ENCODE peak calls at places on chromosomes 16 and 17, in nine cellular contexts. One of them, this sample, is unnamed. For H3K4me1, the result is how much of the 10 kb centered on the place peaks cover.

GRCh38 chr16:187330-187729 is 7.1 kb downstream of the HBQ1 start:
- DNase-seq in GM23248: no peak
- DNase-seq in hepatocyte: no peak
- DNase-seq in K562: no peak
- DNase-seq in neural progenitor cell: no peak
- DNase-seq in MM.1S: no peak
- DNase-seq in endothelial cell of umbilical vein: no peak
- DNase-seq in astrocyte: no peak
- DNase-seq in fibroblast of lung: no peak
- DNase-seq in this sample: no peak

GRCh38 chr17:75601057-75601987 is 13.7 kb downstream of the MYO15B start:
- DNase-seq in endothelial cell of umbilical vein: peak
- DNase-seq in fibroblast of lung: peak
- DNase-seq in astrocyte: no peak
- DNase-seq in hepatocyte: peak
- DNase-seq in GM23248: peak
- DNase-seq in neural progenitor cell: peak
- DNase-seq in MM.1S: peak
- DNase-seq in K562: peak
- DNase-seq in this sample: peak

GRCh38 chr16:84699147-84699711 is 571 bp upstream of the USP10 start:
- DNase-seq in neural progenitor cell: no peak
- DNase-seq in astrocyte: no peak
- DNase-seq in GM23248: peak
- DNase-seq in K562: no peak
- DNase-seq in MM.1S: no peak
- DNase-seq in fibroblast of lung: no peak
- DNase-seq in hepatocyte: no peak
- DNase-seq in endothelial cell of umbilical vein: peak
- DNase-seq in this sample: peak

GRCh38 chr16:1760911-1761310 is 10.4 kb downstream of the NME3 start:
- DNase-seq in endothelial cell of umbilical vein: no peak
- DNase-seq in astrocyte: no peak
- DNase-seq in fibroblast of lung: no peak
- DNase-seq in neural progenitor cell: no peak
- DNase-seq in hepatocyte: no peak
- DNase-seq in GM23248: no peak
- DNase-seq in MM.1S: no peak
- DNase-seq in K562: no peak
- DNase-seq in this sample: no peak

GRCh38 chr16:84514874-84515835 is 10.7 kb upstream of the MEAK7 start:
- DNase-seq in MM.1S: peak
- DNase-seq in fibroblast of lung: no peak
- DNase-seq in K562: no peak
- DNase-seq in hepatocyte: peak
- DNase-seq in astrocyte: no peak
- DNase-seq in endothelial cell of umbilical vein: no peak
- DNase-seq in neural progenitor cell: peak
- DNase-seq in GM23248: no peak
- DNase-seq in this sample: no peak

GRCh38 chr16:65178151-65178550 is 56.3 kb upstream of the CDH11 start:
- DNase-seq in K562: no peak
- DNase-seq in astrocyte: peak
- DNase-seq in neural progenitor cell: no peak
- DNase-seq in fibroblast of lung: peak
- DNase-seq in GM23248: peak
- DNase-seq in endothelial cell of umbilical vein: no peak
- DNase-seq in hepatocyte: no peak
- DNase-seq in MM.1S: no peak
- DNase-seq in this sample: peak

GRCh38 chr17:5126719-5127488 is 11.1 kb downstream of the USP6 start:
- DNase-seq in MM.1S: no peak
- DNase-seq in endothelial cell of umbilical vein: no peak
- DNase-seq in astrocyte: no peak
- DNase-seq in neural progenitor cell: no peak
- DNase-seq in GM23248: no peak
- DNase-seq in K562: no peak
- DNase-seq in hepatocyte: no peak
- DNase-seq in fibroblast of lung: no peak
- DNase-seq in this sample: no peak

GRCh38 chr17:33284022-33284421 is 9.1 kb downstream of the ASIC2 start:
- DNase-seq in endothelial cell of umbilical vein: peak
- DNase-seq in fibroblast of lung: peak
- DNase-seq in MM.1S: no peak
- DNase-seq in GM23248: peak
- DNase-seq in neural progenitor cell: no peak
- DNase-seq in K562: no peak
- DNase-seq in astrocyte: peak
- DNase-seq in hepatocyte: peak
- DNase-seq in this sample: peak

GRCh38 chr16:23433261-23433920 is 19.6 kb downstream of the COG7 start:
- DNase-seq in neural progenitor cell: no peak
- DNase-seq in K562: no peak
- DNase-seq in astrocyte: no peak
- DNase-seq in fibroblast of lung: no peak
- DNase-seq in GM23248: no peak
- DNase-seq in hepatocyte: no peak
- DNase-seq in MM.1S: no peak
- DNase-seq in endothelial cell of umbilical vein: no peak
- DNase-seq in this sample: no peak

GRCh38 chr17:28657756-28658155 is 4.0 kb downstream of the SDF2 start:
- DNase-seq in neural progenitor cell: no peak
- DNase-seq in endothelial cell of umbilical vein: no peak
- DNase-seq in hepatocyte: no peak
- DNase-seq in MM.1S: no peak
- DNase-seq in K562: no peak
- DNase-seq in GM23248: peak
- DNase-seq in astrocyte: no peak
- DNase-seq in fibroblast of lung: peak
- DNase-seq in this sample: peak

GRCh38 chr16:2237552-2238395 is 1.5 kb downstream of the DNASE1L2 start:
- DNase-seq in GM23248: no peak
- DNase-seq in hepatocyte: no peak
- DNase-seq in astrocyte: no peak
- DNase-seq in K562: no peak
- DNase-seq in MM.1S: no peak
- DNase-seq in neural progenitor cell: peak
- DNase-seq in fibroblast of lung: no peak
- DNase-seq in endothelial cell of umbilical vein: no peak
- DNase-seq in this sample: no peak

GRCh38 chr17:62062936-62063335 is 2.1 kb downstream of the MED13 start:
- DNase-seq in neural progenitor cell: no peak
- DNase-seq in fibroblast of lung: no peak
- DNase-seq in K562: no peak
- DNase-seq in MM.1S: no peak
- DNase-seq in GM23248: no peak
- DNase-seq in hepatocyte: no peak
- DNase-seq in endothelial cell of umbilical vein: peak
- DNase-seq in astrocyte: no peak
- DNase-seq in this sample: no peak

GRCh38 chr16:81624718-81625543 is 154.2 kb upstream of the PLCG2 start:
- DNase-seq in fibroblast of lung: no peak
- DNase-seq in K562: peak
- DNase-seq in MM.1S: no peak
- DNase-seq in astrocyte: no peak
- DNase-seq in hepatocyte: no peak
- DNase-seq in neural progenitor cell: no peak
- DNase-seq in endothelial cell of umbilical vein: peak
- DNase-seq in GM23248: peak
- DNase-seq in this sample: no peak

GRCh38 chr17:80621335-80622169 is 76.9 kb downstream of the RPTOR start:
- DNase-seq in GM23248: no peak
- DNase-seq in endothelial cell of umbilical vein: no peak
- DNase-seq in MM.1S: no peak
- DNase-seq in hepatocyte: no peak
- DNase-seq in astrocyte: no peak
- DNase-seq in fibroblast of lung: no peak
- DNase-seq in neural progenitor cell: peak
- DNase-seq in K562: no peak
- DNase-seq in this sample: no peak

DNA sequence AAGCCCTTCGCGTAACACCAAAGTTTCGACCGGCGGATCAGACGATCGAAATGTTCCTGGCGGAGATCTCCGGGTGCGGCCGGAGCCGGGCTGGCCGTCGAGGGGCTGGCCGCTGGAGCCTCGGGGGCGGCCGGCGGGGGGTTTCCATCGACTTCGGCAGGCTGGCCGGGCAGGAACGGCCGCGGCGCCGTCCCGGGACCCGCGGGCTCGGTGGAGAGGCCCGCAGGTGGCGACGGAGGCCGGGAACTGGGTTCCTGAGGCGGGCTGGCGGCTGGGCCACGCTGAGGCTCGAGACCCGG is 1.1 kb downstream of the EPOP start:
- DNase-seq in astrocyte: no peak
- DNase-seq in endothelial cell of umbilical vein: no peak
- DNase-seq in GM23248: peak
- DNase-seq in hepatocyte: peak
- DNase-seq in MM.1S: peak
- DNase-seq in K562: no peak
- DNase-seq in fibroblast of lung: no peak
- DNase-seq in neural progenitor cell: peak
- DNase-seq in this sample: no peak
- TF ChIP-seq EZH2 in astrocyte: no peak
- TF ChIP-seq EZH2 in endothelial cell of umbilical vein: no peak
- TF ChIP-seq EZH2 in GM23248: no peak
- TF ChIP-seq EZH2 in hepatocyte: peak
- TF ChIP-seq EZH2 in MM.1S: no peak
- TF ChIP-seq EZH2 in K562: no peak
- TF ChIP-seq EZH2 in fibroblast of lung: no peak
- TF ChIP-seq EZH2 in neural progenitor cell: no peak
- TF ChIP-seq EZH2 in this sample: no peak

GRCh38 chr16:71339481-71340171 is 18.9 kb upstream of the CALB2 start:
- DNase-seq in fibroblast of lung: no peak
- DNase-seq in neural progenitor cell: no peak
- DNase-seq in astrocyte: no peak
- DNase-seq in endothelial cell of umbilical vein: no peak
- DNase-seq in hepatocyte: no peak
- DNase-seq in K562: no peak
- DNase-seq in MM.1S: no peak
- DNase-seq in GM23248: no peak
- DNase-seq in this sample: no peak

GRCh38 chr16:71344315-71344905 is 14.1 kb upstream of the CALB2 start:
- DNase-seq in MM.1S: no peak
- DNase-seq in GM23248: no peak
- DNase-seq in hepatocyte: no peak
- DNase-seq in astrocyte: no peak
- DNase-seq in neural progenitor cell: no peak
- DNase-seq in fibroblast of lung: no peak
- DNase-seq in K562: no peak
- DNase-seq in endothelial cell of umbilical vein: no peak
- DNase-seq in this sample: no peak

GRCh38 chr16:71343078-71343477 is 15.4 kb upstream of the CALB2 start:
- DNase-seq in fibroblast of lung: no peak
- DNase-seq in GM23248: no peak
- DNase-seq in endothelial cell of umbilical vein: no peak
- DNase-seq in hepatocyte: no peak
- DNase-seq in MM.1S: no peak
- DNase-seq in neural progenitor cell: no peak
- DNase-seq in astrocyte: no peak
- DNase-seq in K562: no peak
- DNase-seq in this sample: no peak

GRCh38 chr16:71340406-71340805 is 18.1 kb upstream of the CALB2 start:
- DNase-seq in MM.1S: no peak
- DNase-seq in fibroblast of lung: no peak
- DNase-seq in astrocyte: no peak
- DNase-seq in hepatocyte: no peak
- DNase-seq in GM23248: no peak
- DNase-seq in endothelial cell of umbilical vein: no peak
- DNase-seq in K562: no peak
- DNase-seq in neural progenitor cell: no peak
- DNase-seq in this sample: no peak

GRCh38 chr16:71341881-71342280 is 16.6 kb upstream of the CALB2 start:
- DNase-seq in astrocyte: no peak
- DNase-seq in hepatocyte: no peak
- DNase-seq in endothelial cell of umbilical vein: no peak
- DNase-seq in MM.1S: no peak
- DNase-seq in GM23248: no peak
- DNase-seq in K562: no peak
- DNase-seq in neural progenitor cell: no peak
- DNase-seq in fibroblast of lung: no peak
- DNase-seq in this sample: no peak
- H3K4me3 ChIP-seq in astrocyte: no peak
- H3K4me3 ChIP-seq in hepatocyte: no peak
- H3K4me3 ChIP-seq in endothelial cell of umbilical vein: no peak
- H3K4me3 ChIP-seq in MM.1S: no peak
- H3K4me3 ChIP-seq in GM23248: no peak
- H3K4me3 ChIP-seq in K562: no peak
- H3K4me3 ChIP-seq in neural progenitor cell: no peak
- H3K4me3 ChIP-seq in fibroblast of lung: no peak
- H3K4me3 ChIP-seq in this sample: no peak

DNA sequence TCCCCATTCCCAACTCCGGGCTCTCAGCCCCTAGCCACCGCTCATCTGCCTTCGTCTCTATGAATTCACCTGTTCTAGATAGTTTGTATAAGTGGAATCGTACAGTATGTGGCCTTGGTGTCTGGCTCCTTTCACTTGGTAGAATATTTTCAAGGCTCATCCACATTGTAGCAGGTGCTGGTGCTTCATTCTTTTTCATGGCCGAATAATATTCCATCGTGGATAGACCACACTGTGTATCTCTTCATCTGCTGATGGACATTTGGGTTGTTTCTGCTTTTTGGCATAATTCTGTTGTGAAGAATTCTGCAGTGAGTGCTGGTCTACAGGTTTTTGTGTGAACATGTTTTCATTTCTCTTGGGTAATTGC is 324.2 kb downstream of the SEC14L1 start:
- DNase-seq in neural progenitor cell: no peak
- DNase-seq in endothelial cell of umbilical vein: no peak
- DNase-seq in astrocyte: no peak
- DNase-seq in GM23248: no peak
- DNase-seq in MM.1S: no peak
- DNase-seq in K562: no peak
- DNase-seq in hepatocyte: no peak
- DNase-seq in fibroblast of lung: no peak
- DNase-seq in this sample: no peak
- H3K4me1 ChIP-seq in neural progenitor cell: half or more
- H3K4me1 ChIP-seq in endothelial cell of umbilical vein: under half
- H3K4me1 ChIP-seq in astrocyte: under half
- H3K4me1 ChIP-seq in GM23248: under half
- H3K4me1 ChIP-seq in MM.1S: under half
- H3K4me1 ChIP-seq in K562: under half
- H3K4me1 ChIP-seq in hepatocyte: half or more
- H3K4me1 ChIP-seq in fibroblast of lung: under half
- H3K4me1 ChIP-seq in this sample: under half

DNA sequence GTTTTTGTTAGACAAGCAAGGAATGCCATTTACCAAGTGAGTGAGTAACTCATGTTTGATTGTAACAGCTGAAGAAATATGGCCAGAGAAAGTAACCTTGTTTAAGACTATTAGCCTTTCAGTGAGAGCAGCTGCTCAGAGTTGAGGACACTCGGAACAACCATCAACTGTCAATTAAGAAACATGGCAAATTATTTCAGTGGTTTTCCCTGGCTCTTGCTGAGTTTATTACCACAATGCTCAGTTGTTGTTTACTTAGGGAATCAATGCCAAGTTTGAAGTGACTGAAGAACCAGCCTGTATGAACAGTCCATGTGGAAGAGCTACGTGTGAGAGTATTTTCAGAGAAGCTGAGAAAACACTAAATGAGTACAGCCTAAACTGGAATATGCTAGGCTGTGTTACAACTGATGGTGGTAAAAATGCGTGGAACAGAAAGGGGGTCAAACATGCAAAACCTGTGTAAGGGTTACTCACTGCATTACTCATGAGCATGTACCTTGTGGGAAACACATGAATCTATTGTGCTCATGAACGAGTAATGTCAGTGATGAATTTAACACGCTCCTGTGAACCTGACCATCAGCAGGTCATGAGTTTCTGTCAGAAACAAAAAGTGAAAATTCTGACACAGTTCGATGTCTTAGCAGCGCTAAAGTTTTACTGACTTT is 33.7 kb downstream of the GNA13 start:
- DNase-seq in K562: no peak
- DNase-seq in fibroblast of lung: peak
- DNase-seq in hepatocyte: no peak
- DNase-seq in astrocyte: peak
- DNase-seq in GM23248: peak
- DNase-seq in endothelial cell of umbilical vein: peak
- DNase-seq in neural progenitor cell: no peak
- DNase-seq in MM.1S: peak
- DNase-seq in this sample: peak
- TF ChIP-seq EZH2 in K562: no peak
- TF ChIP-seq EZH2 in fibroblast of lung: no peak
- TF ChIP-seq EZH2 in hepatocyte: no peak
- TF ChIP-seq EZH2 in astrocyte: no peak
- TF ChIP-seq EZH2 in GM23248: no peak
- TF ChIP-seq EZH2 in endothelial cell of umbilical vein: no peak
- TF ChIP-seq EZH2 in neural progenitor cell: no peak
- TF ChIP-seq EZH2 in MM.1S: no peak
- TF ChIP-seq EZH2 in this sample: no peak